ENCODE peak calls at places on chromosome 14, in ten cellular contexts. One of them, this sample, is unnamed.

GRCh38 chr14:93936926-93937325 is 9.8 kb downstream of the FAM181A start:
- DNase-seq in transverse colon: no peak
- DNase-seq in NCI-H1092 treated with DMSO at 0.1 percent for 48 hours: no peak
- DNase-seq in Daoy: no peak
- DNase-seq in non-pigmented ciliary epithelial cell: no peak
- DNase-seq in tibial nerve: no peak
- DNase-seq in progenitor cell of endocrine pancreas: no peak
- DNase-seq in left ventricle myocardium superior: no peak
- DNase-seq in ELR: no peak
- DNase-seq in effector memory CD8-positive, alpha-beta T cell: no peak
- DNase-seq in this sample: no peak

GRCh38 chr14:28243600-28243999 is 523.0 kb upstream of the FOXG1 start:
- DNase-seq in transverse colon: no peak
- DNase-seq in NCI-H1092 treated with DMSO at 0.1 percent for 48 hours: peak; percentile 9
- DNase-seq in Daoy: no peak
- DNase-seq in non-pigmented ciliary epithelial cell: peak; percentile 2
- DNase-seq in tibial nerve: no peak
- DNase-seq in progenitor cell of endocrine pancreas: no peak
- DNase-seq in left ventricle myocardium superior: no peak
- DNase-seq in ELR: peak; percentile 19
- DNase-seq in effector memory CD8-positive, alpha-beta T cell: no peak
- DNase-seq in this sample: no peak

GRCh38 chr14:34252227-34252626 is 209.8 kb downstream of the SPTSSA start:
- DNase-seq in transverse colon: no peak
- DNase-seq in NCI-H1092 treated with DMSO at 0.1 percent for 48 hours: no peak
- DNase-seq in Daoy: peak; percentile 78
- DNase-seq in non-pigmented ciliary epithelial cell: no peak
- DNase-seq in tibial nerve: no peak
- DNase-seq in progenitor cell of endocrine pancreas: no peak
- DNase-seq in left ventricle myocardium superior: no peak
- DNase-seq in ELR: no peak
- DNase-seq in effector memory CD8-positive, alpha-beta T cell: no peak
- DNase-seq in this sample: no peak

GRCh38 chr14:87567926-87568325 is 425.1 kb downstream of the GALC start:
- DNase-seq in transverse colon: no peak
- DNase-seq in NCI-H1092 treated with DMSO at 0.1 percent for 48 hours: no peak
- DNase-seq in Daoy: no peak
- DNase-seq in non-pigmented ciliary epithelial cell: no peak
- DNase-seq in tibial nerve: no peak
- DNase-seq in progenitor cell of endocrine pancreas: no peak
- DNase-seq in left ventricle myocardium superior: no peak
- DNase-seq in ELR: no peak
- DNase-seq in effector memory CD8-positive, alpha-beta T cell: no peak
- DNase-seq in this sample: no peak

GRCh38 chr14:75011356-75012097 is 8.8 kb downstream of the EIF2B2 start:
- DNase-seq in transverse colon: no peak
- DNase-seq in NCI-H1092 treated with DMSO at 0.1 percent for 48 hours: no peak
- DNase-seq in Daoy: peak; percentile 70
- DNase-seq in non-pigmented ciliary epithelial cell: peak; percentile 45
- DNase-seq in tibial nerve: no peak
- DNase-seq in progenitor cell of endocrine pancreas: no peak
- DNase-seq in left ventricle myocardium superior: no peak
- DNase-seq in ELR: peak; percentile 85
- DNase-seq in effector memory CD8-positive, alpha-beta T cell: no peak
- DNase-seq in this sample: no peak

GRCh38 chr14:68539311-68539737 is 253.5 kb downstream of the ZFP36L1 start:
- DNase-seq in transverse colon: no peak
- DNase-seq in NCI-H1092 treated with DMSO at 0.1 percent for 48 hours: no peak
- DNase-seq in Daoy: no peak
- DNase-seq in non-pigmented ciliary epithelial cell: no peak
- DNase-seq in tibial nerve: no peak
- DNase-seq in progenitor cell of endocrine pancreas: no peak
- DNase-seq in left ventricle myocardium superior: peak; percentile 63
- DNase-seq in ELR: no peak
- DNase-seq in effector memory CD8-positive, alpha-beta T cell: no peak
- DNase-seq in this sample: no peak

GRCh38 chr14:71169861-71170260 is 262.6 kb downstream of the PCNX1 start:
- DNase-seq in transverse colon: no peak
- DNase-seq in NCI-H1092 treated with DMSO at 0.1 percent for 48 hours: no peak
- DNase-seq in Daoy: no peak
- DNase-seq in non-pigmented ciliary epithelial cell: no peak
- DNase-seq in tibial nerve: no peak
- DNase-seq in progenitor cell of endocrine pancreas: no peak
- DNase-seq in left ventricle myocardium superior: no peak
- DNase-seq in ELR: no peak
- DNase-seq in effector memory CD8-positive, alpha-beta T cell: no peak
- DNase-seq in this sample: no peak

GRCh38 chr14:62696261-62696968 is 348.8 kb downstream of the KCNH5 start:
- DNase-seq in transverse colon: no peak
- DNase-seq in NCI-H1092 treated with DMSO at 0.1 percent for 48 hours: no peak
- DNase-seq in Daoy: no peak
- DNase-seq in non-pigmented ciliary epithelial cell: no peak
- DNase-seq in tibial nerve: no peak
- DNase-seq in progenitor cell of endocrine pancreas: no peak
- DNase-seq in left ventricle myocardium superior: no peak
- DNase-seq in ELR: no peak
- DNase-seq in effector memory CD8-positive, alpha-beta T cell: no peak
- DNase-seq in this sample: no peak

GRCh38 chr14:104428860-104429259 is 150.7 kb upstream of the C14orf180 start:
- DNase-seq in transverse colon: no peak
- DNase-seq in NCI-H1092 treated with DMSO at 0.1 percent for 48 hours: no peak
- DNase-seq in Daoy: no peak
- DNase-seq in non-pigmented ciliary epithelial cell: no peak
- DNase-seq in tibial nerve: no peak
- DNase-seq in progenitor cell of endocrine pancreas: no peak
- DNase-seq in left ventricle myocardium superior: no peak
- DNase-seq in ELR: no peak
- DNase-seq in effector memory CD8-positive, alpha-beta T cell: no peak
- DNase-seq in this sample: no peak

GRCh38 chr14:21647380-21647779 is 6.3 kb upstream of the OR4E2 start:
- DNase-seq in transverse colon: no peak
- DNase-seq in NCI-H1092 treated with DMSO at 0.1 percent for 48 hours: no peak
- DNase-seq in Daoy: peak; percentile 22
- DNase-seq in non-pigmented ciliary epithelial cell: no peak
- DNase-seq in tibial nerve: no peak
- DNase-seq in progenitor cell of endocrine pancreas: no peak
- DNase-seq in left ventricle myocardium superior: no peak
- DNase-seq in ELR: peak; percentile 11
- DNase-seq in effector memory CD8-positive, alpha-beta T cell: no peak
- DNase-seq in this sample: no peak

GRCh38 chr14:69268223-69268622 is 8.3 kb downstream of the GALNT16 start:
- DNase-seq in transverse colon: no peak
- DNase-seq in NCI-H1092 treated with DMSO at 0.1 percent for 48 hours: no peak
- DNase-seq in Daoy: peak; percentile 46
- DNase-seq in non-pigmented ciliary epithelial cell: no peak
- DNase-seq in tibial nerve: no peak
- DNase-seq in progenitor cell of endocrine pancreas: no peak
- DNase-seq in left ventricle myocardium superior: peak; percentile 43
- DNase-seq in ELR: peak; percentile 70
- DNase-seq in effector memory CD8-positive, alpha-beta T cell: no peak
- DNase-seq in this sample: no peak

GRCh38 chr14:99268776-99269510 is 3.1 kb downstream of the BCL11B start:
- DNase-seq in transverse colon: no peak
- DNase-seq in NCI-H1092 treated with DMSO at 0.1 percent for 48 hours: peak; percentile 63
- DNase-seq in Daoy: no peak
- DNase-seq in non-pigmented ciliary epithelial cell: no peak
- DNase-seq in tibial nerve: no peak
- DNase-seq in progenitor cell of endocrine pancreas: no peak
- DNase-seq in left ventricle myocardium superior: no peak
- DNase-seq in ELR: no peak
- DNase-seq in effector memory CD8-positive, alpha-beta T cell: no peak
- DNase-seq in this sample: no peak

GRCh38 chr14:95516554-95517209 is at the start of gene SYNE3:
- DNase-seq in transverse colon: peak; percentile 81
- DNase-seq in NCI-H1092 treated with DMSO at 0.1 percent for 48 hours: no peak
- DNase-seq in Daoy: no peak
- DNase-seq in non-pigmented ciliary epithelial cell: no peak
- DNase-seq in tibial nerve: peak; percentile 49
- DNase-seq in progenitor cell of endocrine pancreas: no peak
- DNase-seq in left ventricle myocardium superior: peak; percentile 88
- DNase-seq in ELR: peak; percentile 72
- DNase-seq in effector memory CD8-positive, alpha-beta T cell: peak; percentile 48
- DNase-seq in this sample: no peak

GRCh38 chr14:31229638-31230229 is 22.1 kb upstream of the HECTD1 start:
- DNase-seq in transverse colon: peak; percentile 79
- DNase-seq in NCI-H1092 treated with DMSO at 0.1 percent for 48 hours: no peak
- DNase-seq in Daoy: peak; percentile 95
- DNase-seq in non-pigmented ciliary epithelial cell: peak; percentile 83
- DNase-seq in tibial nerve: peak; percentile 60
- DNase-seq in progenitor cell of endocrine pancreas: no peak
- DNase-seq in left ventricle myocardium superior: peak; percentile 41
- DNase-seq in ELR: peak; percentile 95
- DNase-seq in effector memory CD8-positive, alpha-beta T cell: no peak
- DNase-seq in this sample: peak; percentile 74

GRCh38 chr14:63418020-63418419 is 99.3 kb upstream of the GPHB5 start:
- DNase-seq in transverse colon: no peak
- DNase-seq in NCI-H1092 treated with DMSO at 0.1 percent for 48 hours: no peak
- DNase-seq in Daoy: no peak
- DNase-seq in non-pigmented ciliary epithelial cell: no peak
- DNase-seq in tibial nerve: no peak
- DNase-seq in progenitor cell of endocrine pancreas: no peak
- DNase-seq in left ventricle myocardium superior: no peak
- DNase-seq in ELR: no peak
- DNase-seq in effector memory CD8-positive, alpha-beta T cell: no peak
- DNase-seq in this sample: no peak

GRCh38 chr14:56821177-56821576 is 10.9 kb upstream of the OTX2 start:
- DNase-seq in transverse colon: no peak
- DNase-seq in NCI-H1092 treated with DMSO at 0.1 percent for 48 hours: no peak
- DNase-seq in Daoy: no peak
- DNase-seq in non-pigmented ciliary epithelial cell: no peak
- DNase-seq in tibial nerve: no peak
- DNase-seq in progenitor cell of endocrine pancreas: no peak
- DNase-seq in left ventricle myocardium superior: no peak
- DNase-seq in ELR: no peak
- DNase-seq in effector memory CD8-positive, alpha-beta T cell: no peak
- DNase-seq in this sample: no peak

GRCh38 chr14:34875031-34875922 is at the start of gene BAZ1A:
- DNase-seq in transverse colon: peak; percentile 76
- DNase-seq in NCI-H1092 treated with DMSO at 0.1 percent for 48 hours: peak; percentile 88
- DNase-seq in Daoy: peak; percentile 89
- DNase-seq in non-pigmented ciliary epithelial cell: peak; percentile 63
- DNase-seq in tibial nerve: peak; percentile 18
- DNase-seq in progenitor cell of endocrine pancreas: peak; percentile 56
- DNase-seq in left ventricle myocardium superior: peak; percentile 74
- DNase-seq in ELR: peak; percentile 97
- DNase-seq in effector memory CD8-positive, alpha-beta T cell: peak; percentile 10
- DNase-seq in this sample: peak; percentile 63

GRCh38 chr14:104685216-104685997 is 4.0 kb upstream of the INF2 start:
- DNase-seq in transverse colon: no peak
- DNase-seq in NCI-H1092 treated with DMSO at 0.1 percent for 48 hours: no peak
- DNase-seq in Daoy: no peak
- DNase-seq in non-pigmented ciliary epithelial cell: no peak
- DNase-seq in tibial nerve: no peak
- DNase-seq in progenitor cell of endocrine pancreas: no peak
- DNase-seq in left ventricle myocardium superior: no peak
- DNase-seq in ELR: peak; percentile 48
- DNase-seq in effector memory CD8-positive, alpha-beta T cell: no peak
- DNase-seq in this sample: no peak

GRCh38 chr14:21917699-21918436 is 244.2 kb upstream of the OR4E1 start:
- DNase-seq in transverse colon: peak; percentile 28
- DNase-seq in NCI-H1092 treated with DMSO at 0.1 percent for 48 hours: peak; percentile 17
- DNase-seq in Daoy: peak; percentile 66
- DNase-seq in non-pigmented ciliary epithelial cell: peak; percentile 17
- DNase-seq in tibial nerve: no peak
- DNase-seq in progenitor cell of endocrine pancreas: no peak
- DNase-seq in left ventricle myocardium superior: no peak
- DNase-seq in ELR: peak; percentile 56
- DNase-seq in effector memory CD8-positive, alpha-beta T cell: peak; percentile 51
- DNase-seq in this sample: no peak

GRCh38 chr14:32078794-32079663 is 1.9 kb downstream of the ARHGAP5 start:
- DNase-seq in transverse colon: no peak
- DNase-seq in NCI-H1092 treated with DMSO at 0.1 percent for 48 hours: no peak
- DNase-seq in Daoy: peak; percentile 33
- DNase-seq in non-pigmented ciliary epithelial cell: no peak
- DNase-seq in tibial nerve: no peak
- DNase-seq in progenitor cell of endocrine pancreas: no peak
- DNase-seq in left ventricle myocardium superior: no peak
- DNase-seq in ELR: peak; percentile 68
- DNase-seq in effector memory CD8-positive, alpha-beta T cell: no peak
- DNase-seq in this sample: no peak

GRCh38 chr14:75431827-75432226 is 4.0 kb downstream of the JDP2 start:
- DNase-seq in transverse colon: no peak
- DNase-seq in NCI-H1092 treated with DMSO at 0.1 percent for 48 hours: no peak
- DNase-seq in Daoy: no peak
- DNase-seq in non-pigmented ciliary epithelial cell: no peak
- DNase-seq in tibial nerve: no peak
- DNase-seq in progenitor cell of endocrine pancreas: no peak
- DNase-seq in left ventricle myocardium superior: no peak
- DNase-seq in ELR: no peak
- DNase-seq in effector memory CD8-positive, alpha-beta T cell: no peak
- DNase-seq in this sample: no peak

GRCh38 chr14:85595981-85596380 is 66.0 kb downstream of the FLRT2 start:
- DNase-seq in transverse colon: no peak
- DNase-seq in NCI-H1092 treated with DMSO at 0.1 percent for 48 hours: peak; percentile 21
- DNase-seq in Daoy: no peak
- DNase-seq in non-pigmented ciliary epithelial cell: no peak
- DNase-seq in tibial nerve: no peak
- DNase-seq in progenitor cell of endocrine pancreas: no peak
- DNase-seq in left ventricle myocardium superior: no peak
- DNase-seq in ELR: no peak
- DNase-seq in effector memory CD8-positive, alpha-beta T cell: no peak
- DNase-seq in this sample: no peak

GRCh38 chr14:49220492-49220891 is 365.7 kb downstream of the RPS29 start:
- DNase-seq in transverse colon: no peak
- DNase-seq in NCI-H1092 treated with DMSO at 0.1 percent for 48 hours: no peak
- DNase-seq in Daoy: no peak
- DNase-seq in non-pigmented ciliary epithelial cell: no peak
- DNase-seq in tibial nerve: no peak
- DNase-seq in progenitor cell of endocrine pancreas: no peak
- DNase-seq in left ventricle myocardium superior: no peak
- DNase-seq in ELR: no peak
- DNase-seq in effector memory CD8-positive, alpha-beta T cell: no peak
- DNase-seq in this sample: no peak

GRCh38 chr14:76772300-76773187 is 11.3 kb downstream of the VASH1 start:
- DNase-seq in transverse colon: peak; percentile 26
- DNase-seq in NCI-H1092 treated with DMSO at 0.1 percent for 48 hours: no peak
- DNase-seq in Daoy: peak; percentile 79
- DNase-seq in non-pigmented ciliary epithelial cell: no peak
- DNase-seq in tibial nerve: no peak
- DNase-seq in progenitor cell of endocrine pancreas: no peak
- DNase-seq in left ventricle myocardium superior: peak; percentile 61
- DNase-seq in ELR: no peak
- DNase-seq in effector memory CD8-positive, alpha-beta T cell: no peak
- DNase-seq in this sample: no peak

GRCh38 chr14:93729993-93730392 is 58.3 kb downstream of the PRIMA1 start:
- DNase-seq in transverse colon: no peak
- DNase-seq in NCI-H1092 treated with DMSO at 0.1 percent for 48 hours: no peak
- DNase-seq in Daoy: peak; percentile 83
- DNase-seq in non-pigmented ciliary epithelial cell: no peak
- DNase-seq in tibial nerve: no peak
- DNase-seq in progenitor cell of endocrine pancreas: no peak
- DNase-seq in left ventricle myocardium superior: no peak
- DNase-seq in ELR: no peak
- DNase-seq in effector memory CD8-positive, alpha-beta T cell: no peak
- DNase-seq in this sample: no peak

GRCh38 chr14:76647699-76648298 is 113.5 kb upstream of the VASH1 start:
- DNase-seq in transverse colon: peak; percentile 10
- DNase-seq in NCI-H1092 treated with DMSO at 0.1 percent for 48 hours: peak; percentile 59
- DNase-seq in Daoy: peak; percentile 66
- DNase-seq in non-pigmented ciliary epithelial cell: peak; percentile 15
- DNase-seq in tibial nerve: no peak
- DNase-seq in progenitor cell of endocrine pancreas: peak; percentile 12
- DNase-seq in left ventricle myocardium superior: no peak
- DNase-seq in ELR: peak; percentile 71
- DNase-seq in effector memory CD8-positive, alpha-beta T cell: peak; percentile 3
- DNase-seq in this sample: no peak

GRCh38 chr14:100612879-100613455 is 25.8 kb upstream of the BEGAIN start:
- DNase-seq in transverse colon: peak; percentile 5
- DNase-seq in NCI-H1092 treated with DMSO at 0.1 percent for 48 hours: no peak
- DNase-seq in Daoy: no peak
- DNase-seq in non-pigmented ciliary epithelial cell: no peak
- DNase-seq in tibial nerve: no peak
- DNase-seq in progenitor cell of endocrine pancreas: no peak
- DNase-seq in left ventricle myocardium superior: no peak
- DNase-seq in ELR: no peak
- DNase-seq in effector memory CD8-positive, alpha-beta T cell: no peak
- DNase-seq in this sample: no peak